ENCODE peak calls at places on chromosome 12, in eight cellular contexts. J is cardiac muscle cell, C is GM23248, A is uterus, I is psoas muscle, Z is trophoblast cell, R is ovary, O is tibial artery. S is an unnamed sample.

GRCh38 chr12:85036241-85036707 is at the start of the genes LRRIQ1 and TSPAN19:
- DNase-seq in J (peak; percentile 94), I (peak; percentile 16), R (peak; percentile 22), C (peak; percentile 88), A (peak; percentile 38), O (peak; percentile 62), Z (peak; percentile 57), S (peak; percentile 92)

GRCh38 chr12:9118161-9118560 is 2.4 kb upstream of the A2M start:
- DNase-seq in I (no peak), J (no peak), O (peak; percentile 72), A (no peak), C (peak; percentile 32), Z (peak; percentile 40), R (no peak), S (no peak)

GRCh38 chr12:70607107-70607506 is 30.1 kb downstream of the PTPRB start:
- DNase-seq in C (no peak), O (no peak), J (no peak), Z (no peak), I (no peak), A (no peak), R (no peak), S (no peak)

GRCh38 chr12:124636138-124636968 is 68.9 kb upstream of the NCOR2 start:
- DNase-seq in I (peak; percentile 66), Z (peak; percentile 52), R (no peak), J (no peak), C (peak; percentile 66), A (peak; percentile 70), O (no peak), S (no peak)

GRCh38 chr12:113152835-113153814 is 3.6 kb downstream of the CFAP73 start:
- DNase-seq in R (peak; percentile 53), Z (peak; percentile 83), O (peak; percentile 74), A (peak; percentile 43), C (peak; percentile 83), I (peak; percentile 62), J (peak; percentile 75), S (no peak)

GRCh38 chr12:31206038-31206670 is 119.8 kb downstream of the SINHCAF start:
- DNase-seq in A (no peak), I (no peak), C (peak; percentile 60), O (no peak), R (no peak), Z (peak; percentile 53), J (no peak), S (no peak)

GRCh38 chr12:3164454-3165310 is 87.5 kb downstream of the TSPAN9 start:
- DNase-seq in J (peak; percentile 52), O (no peak), I (no peak), R (no peak), Z (no peak), A (no peak), C (no peak), S (no peak)

GRCh38 chr12:79838359-79838758 is 96.5 kb downstream of the PPP1R12A start:
- DNase-seq in Z (no peak), J (no peak), I (no peak), C (no peak), A (no peak), O (no peak), R (no peak), S (no peak)

GRCh38 chr12:92080390-92081285 is 65.0 kb downstream of the BTG1 start:
- DNase-seq in I (no peak), A (no peak), O (no peak), Z (peak; percentile 96), C (peak; percentile 92), J (peak; percentile 72), R (no peak), S (no peak)

GRCh38 chr12:51827925-51828818 is 20.3 kb downstream of the FIGNL2 start:
- DNase-seq in C (peak; percentile 79), R (no peak), Z (no peak), O (no peak), A (no peak), I (no peak), J (no peak), S (no peak)

GRCh38 chr12:44000309-44000952 is 164.6 kb downstream of the TMEM117 start:
- DNase-seq in A (no peak), C (peak; percentile 80), I (no peak), J (peak; percentile 74), R (no peak), Z (peak; percentile 70), O (no peak), S (peak; percentile 76)

GRCh38 chr12:88418856-88419497 is 161.3 kb downstream of the KITLG start:
- DNase-seq in A (no peak), Z (no peak), O (no peak), I (no peak), C (peak; percentile 90), R (no peak), J (no peak), S (no peak)

GRCh38 chr12:4984971-4985370 is 58.7 kb upstream of the KCNA5 start:
- DNase-seq in C (no peak), J (no peak), I (no peak), Z (no peak), R (no peak), O (no peak), A (no peak), S (no peak)

GRCh38 chr12:122022393-122023338 is 982 bp downstream of the BCL7A start:
- DNase-seq in O (peak; percentile 70), C (peak; percentile 62), J (peak; percentile 66), R (peak; percentile 50), I (no peak), A (no peak), Z (peak; percentile 18), S (no peak)

GRCh38 chr12:106235770-106236169 is 12.1 kb downstream of the CKAP4 start:
- DNase-seq in R (no peak), I (no peak), Z (no peak), C (no peak), A (no peak), O (no peak), J (no peak), S (no peak)

GRCh38 chr12:71878208-71878607 is 38.6 kb downstream of the TBC1D15 start:
- DNase-seq in J (no peak), O (no peak), I (no peak), A (no peak), C (no peak), Z (no peak), R (no peak), S (no peak)

GRCh38 chr12:80053048-80053790 is 46.1 kb upstream of the OTOGL start:
- DNase-seq in C (peak; percentile 96), R (peak; percentile 45), Z (no peak), I (peak; percentile 53), O (peak; percentile 96), J (no peak), A (peak; percentile 81), S (no peak)

GRCh38 chr12:106300761-106301160 is 1.8 kb upstream of the TCP11L2 start:
- DNase-seq in Z (peak; percentile 59), C (peak; percentile 20), A (no peak), O (no peak), R (no peak), I (no peak), J (no peak), S (no peak)

GRCh38 chr12:129719426-129719825 is 184.4 kb downstream of the TMEM132D start:
- DNase-seq in R (no peak), J (no peak), C (no peak), I (no peak), A (no peak), O (no peak), Z (no peak), S (no peak)

GRCh38 chr12:40219760-40220159 is 5.0 kb upstream of the LRRK2 start:
- DNase-seq in O (no peak), I (no peak), C (no peak), Z (no peak), A (no peak), J (no peak), R (no peak), S (no peak)

GRCh38 chr12:25866586-25867378 is 91.7 kb upstream of the RASSF8 start:
- DNase-seq in O (no peak), I (no peak), Z (peak; percentile 31), A (no peak), J (no peak), C (no peak), R (no peak), S (no peak)

GRCh38 chr12:98211914-98212695 is 303.3 kb upstream of the TMPO start:
- DNase-seq in Z (no peak), I (no peak), O (no peak), A (no peak), R (no peak), J (peak; percentile 5), C (peak; percentile 24), S (no peak)

DNA sequence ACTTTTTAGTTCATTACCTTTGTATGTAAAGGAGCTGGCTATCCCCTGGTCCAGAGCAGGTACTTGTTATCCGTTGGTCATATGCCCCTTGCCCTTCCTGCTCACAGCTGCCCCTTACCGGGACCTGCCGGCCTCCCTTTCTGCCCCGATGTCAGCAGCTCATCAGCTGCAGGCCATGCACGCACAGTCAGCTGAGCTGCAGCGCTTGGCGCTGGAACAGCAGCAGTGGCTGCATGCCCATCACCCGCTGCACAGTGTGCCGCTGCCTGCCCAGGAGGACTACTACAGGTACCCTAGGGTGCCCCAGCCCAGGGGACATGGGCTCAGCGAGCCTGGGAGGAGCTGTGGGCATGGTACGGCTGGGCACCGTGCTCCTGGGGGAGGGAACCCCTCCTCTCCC is 2.3 kb upstream of the RNU7-1 start:
- DNase-seq in R (peak; percentile 61), Z (no peak), O (no peak), A (no peak), C (no peak), J (no peak), I (peak; percentile 18), S (no peak)
- H3K27ac ChIP-seq in R (no peak overlapping the region), Z (no peak overlapping the region), O (no peak overlapping the region), A (no peak overlapping the region), C (no peak overlapping the region), J (no peak overlapping the region), I (no peak overlapping the region), S (no peak overlapping the region)

GRCh38 chr12:125861299-125862281 is 796.4 kb downstream of the AACS start:
- DNase-seq in I (peak; percentile 56), O (peak; percentile 75), A (peak; percentile 13), R (peak; percentile 11), C (no peak), J (no peak), Z (no peak), S (no peak)
- H3K9me3 ChIP-seq in I (no peaks in the 10 kb centered on the region), O (no peaks in the 10 kb centered on the region), A (no peaks in the 10 kb centered on the region), R (no peaks in the 10 kb centered on the region), C (no peaks in the 10 kb centered on the region), J (no peaks in the 10 kb centered on the region), Z (peaks cover 5% of the 10 kb centered on the region), S (no peaks in the 10 kb centered on the region)

DNA sequence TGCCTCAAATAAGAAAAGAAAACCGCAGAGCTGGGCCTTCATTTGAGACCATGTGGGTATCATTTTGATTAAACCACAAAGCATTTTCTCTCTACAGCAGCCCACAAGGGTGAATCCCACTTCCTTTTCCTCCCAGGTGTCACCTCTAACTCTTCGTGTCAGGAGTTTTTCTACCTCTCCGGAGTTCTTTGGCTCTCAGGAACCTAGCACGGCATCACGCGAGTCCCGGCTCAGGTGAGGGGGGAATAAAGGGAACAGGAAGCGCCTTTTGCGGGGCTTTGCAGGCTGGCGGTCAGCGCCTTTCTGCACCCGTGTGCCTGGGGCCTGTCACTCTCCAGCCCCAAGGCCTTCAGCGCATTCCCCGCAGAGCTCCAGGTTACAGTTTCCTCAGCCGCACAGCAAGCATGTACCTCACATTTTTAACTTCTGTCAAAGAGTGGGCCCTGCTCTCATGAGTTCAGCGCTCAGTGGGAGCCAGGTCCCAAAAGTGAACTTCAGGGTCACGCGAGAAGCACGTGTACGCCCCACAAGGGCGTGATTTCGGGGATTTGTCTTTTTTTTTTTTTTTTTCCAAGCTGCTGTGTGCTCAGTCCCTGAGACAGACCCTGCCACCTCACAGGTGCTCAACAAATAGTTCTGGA is 740 bp upstream of the PRPF40B start:
- DNase-seq in I (no peak), O (no peak), R (no peak), J (peak; percentile 59), C (peak; percentile 76), A (no peak), Z (peak; percentile 56), S (no peak)
- H3K27ac ChIP-seq in I (peak overlapping the region; percentile 71), O (peak overlapping the region; percentile 91), R (peak overlapping the region; percentile 84), J (peak overlapping the region; percentile 85), C (peak overlapping the region; percentile 52), A (peak overlapping the region; percentile 89), Z (peak overlapping the region; percentile 5), S (no peak overlapping the region)

GRCh38 chr12:133217219-133217618 is 18.5 kb downstream of the ANHX start:
- DNase-seq in C (no peak), J (no peak), A (no peak), I (no peak), O (peak; percentile 61), Z (no peak), R (no peak), S (no peak)
- H3K9me3 ChIP-seq in C (no peaks in the 10 kb centered on the region), J (no peaks in the 10 kb centered on the region), A (peaks cover 16% of the 10 kb centered on the region), I (peaks cover 41% of the 10 kb centered on the region), O (peaks cover 23% of the 10 kb centered on the region), Z (peaks cover 70% of the 10 kb centered on the region), R (peaks cover 16% of the 10 kb centered on the region), S (peaks cover 41% of the 10 kb centered on the region)